ENCODE peak calls at places on chromosome 11, in five cellular contexts. Y is anterior cingulate cortex, P is cardiac muscle cell, M is Right ventricle myocardium superior, R is sciatic nerve. J is an unnamed sample.

GRCh38 chr11:113481226-113481625 is 6.0 kb upstream of the DRD2 start:
- DNase-seq in Y (no peak), P (no peak), M (no peak), R (no peak), J (no peak)

GRCh38 chr11:37942081-37942480 is 1344.0 kb upstream of the RAG2 start:
- DNase-seq in Y (no peak), P (no peak), M (no peak), R (no peak), J (no peak)

GRCh38 chr11:19816817-19817216 is 104.2 kb downstream of the NAV2 start:
- DNase-seq in Y (no peak), P (no peak), M (no peak), R (no peak), J (no peak)

GRCh38 chr11:83293436-83293732 is 7.2 kb upstream of the CCDC90B start:
- DNase-seq in Y (no peak), P (no peak), M (no peak), R (no peak), J (no peak)

GRCh38 chr11:132177106-132177505 is 806.7 kb downstream of the NTM start:
- DNase-seq in Y (no peak), P (peak), M (no peak), R (no peak), J (no peak)

GRCh38 chr11:18367431-18367830 is 26.9 kb upstream of the LDHA start:
- DNase-seq in Y (no peak), P (no peak), M (no peak), R (no peak), J (no peak)

GRCh38 chr11:71385091-71385490 is 63.1 kb downstream of the DHCR7 start:
- DNase-seq in Y (peak), P (no peak), M (no peak), R (no peak), J (no peak)

GRCh38 chr11:70612459-70613141 is 214.3 kb downstream of the CTTN start:
- DNase-seq in Y (no peak), P (no peak), M (no peak), R (no peak), J (no peak)

GRCh38 chr11:80281194-80281593 is 840.4 kb upstream of the TENM4 start:
- DNase-seq in Y (no peak), P (no peak), M (no peak), R (no peak), J (no peak)

GRCh38 chr11:5136246-5136645 is 1.9 kb downstream of the OR52A5 start:
- DNase-seq in Y (no peak), P (no peak), M (no peak), R (no peak), J (no peak)

GRCh38 chr11:93481279-93481678 is 61.9 kb downstream of the SMCO4 start:
- DNase-seq in Y (no peak), P (no peak), M (no peak), R (no peak), J (no peak)

GRCh38 chr11:83612891-83613766 is 327.0 kb upstream of the CCDC90B start:
- DNase-seq in Y (no peak), P (no peak), M (no peak), R (no peak), J (no peak)

GRCh38 chr11:116427337-116427902 is 345.4 kb downstream of the BUD13 start:
- DNase-seq in Y (no peak), P (peak), M (no peak), R (no peak), J (no peak)

GRCh38 chr11:104873252-104873651 is 25.0 kb downstream of the CASP12 start:
- DNase-seq in Y (no peak), P (no peak), M (no peak), R (no peak), J (peak)